ENCODE peak calls at places on chromosomes 6 and 20, in nine cellular contexts. S is HTR-8/SVneo; U is naive thymus-derived CD4-positive, alpha-beta T cell; T is lower lobe of right lung; I is stimulated activated CD4-positive, alpha-beta T cell treated with anti-CD3 and anti-CD28 coated beads, Interleukin-4, amount 100 ng/mL, for 48 hours; Y is nephron progenitor cell; X is mucosa of descending colon; J is cardiac muscle cell; H is lower leg skin. P is an unnamed sample.

GRCh38 chr6:39228111-39228971 is 934 bp downstream of the KCNK5 start:
- DNase-seq in X (peak), S (no peak), Y (no peak), I (peak), T (no peak), H (no peak), J (no peak), U (no peak), P (no peak)

GRCh38 chr6:129863664-129864063 is 2.5 kb upstream of the TMEM244 start:
- DNase-seq in I (no peak), S (peak), J (no peak), T (no peak), U (no peak), Y (no peak), X (no peak), H (no peak), P (peak)

GRCh38 chr20:10696650-10697049 is 22.9 kb upstream of the JAG1 start:
- DNase-seq in H (no peak), T (no peak), U (no peak), J (no peak), Y (peak), X (no peak), I (peak), S (no peak), P (no peak)

GRCh38 chr6:16725145-16725864 is 36.0 kb downstream of the ATXN1 start:
- DNase-seq in J (peak), I (no peak), U (no peak), Y (no peak), T (no peak), X (no peak), H (no peak), S (no peak), P (no peak)

GRCh38 chr6:15269619-15270018 is 23.8 kb downstream of the JARID2 start:
- DNase-seq in Y (no peak), X (no peak), U (no peak), J (no peak), T (no peak), S (no peak), I (no peak), H (no peak), P (no peak)

GRCh38 chr20:10060223-10060622 is 25.4 kb downstream of the ANKEF1 start:
- DNase-seq in I (no peak), H (no peak), J (no peak), U (no peak), Y (peak), T (no peak), X (no peak), S (no peak), P (no peak)

GRCh38 chr20:61875996-61876395 is 189.7 kb downstream of the TAF4 start:
- DNase-seq in Y (no peak), S (no peak), I (no peak), J (no peak), T (no peak), X (no peak), H (no peak), U (no peak), P (no peak)

GRCh38 chr20:50267041-50267865 is 76.6 kb downstream of the CEBPB start:
- DNase-seq in T (peak), J (peak), S (no peak), U (no peak), Y (no peak), I (no peak), X (peak), H (peak), P (no peak)

GRCh38 chr20:23774081-23774480 is 23.3 kb upstream of the CST1 start:
- DNase-seq in X (no peak), S (no peak), H (no peak), U (no peak), J (no peak), Y (no peak), T (no peak), I (no peak), P (no peak)

GRCh38 chr6:27601668-27602254 is 128.9 kb upstream of the ZNF184 start:
- DNase-seq in S (no peak), X (no peak), T (no peak), U (no peak), J (peak), I (no peak), Y (peak), H (no peak), P (no peak)

GRCh38 chr6:148240463-148240845 is 102.2 kb upstream of the SASH1 start:
- DNase-seq in I (no peak), Y (no peak), J (peak), U (no peak), S (no peak), X (no peak), H (no peak), T (no peak), P (no peak)

GRCh38 chr20:36848078-36848660 is 27.8 kb upstream of the TLDC2 start:
- DNase-seq in Y (no peak), U (no peak), T (no peak), I (no peak), H (no peak), X (no peak), S (peak), J (peak), P (peak)

GRCh38 chr6:144219056-144219685 is 66.0 kb upstream of the UTRN start:
- DNase-seq in J (peak), X (no peak), S (peak), T (no peak), U (peak), Y (no peak), I (no peak), H (no peak), P (no peak)

GRCh38 chr6:44126320-44127149 is 717 bp downstream of the MRPL14 start:
- DNase-seq in X (peak), U (peak), S (peak), I (peak), J (peak), Y (peak), H (peak), T (peak), P (no peak)

GRCh38 chr20:34037121-34037520 is 43.4 kb downstream of the RALY start:
- DNase-seq in Y (no peak), S (no peak), J (no peak), X (no peak), T (no peak), I (peak), U (peak), H (no peak), P (no peak)

GRCh38 chr6:149239573-149240209 is 77.8 kb upstream of the TAB2 start:
- DNase-seq in S (no peak), J (no peak), I (no peak), H (no peak), Y (no peak), U (no peak), T (no peak), X (no peak), P (no peak)

GRCh38 chr6:150857062-150857905 is 8.2 kb upstream of the MTHFD1L start:
- DNase-seq in X (no peak), S (peak), U (no peak), H (no peak), I (no peak), J (peak), Y (no peak), T (no peak), P (peak)

GRCh38 chr6:112935402-112936078 is 588.4 kb downstream of the RFPL4B start:
- DNase-seq in X (no peak), S (no peak), Y (no peak), T (no peak), H (no peak), U (no peak), I (no peak), J (no peak), P (no peak)

GRCh38 chr20:50715694-50716093 is 15.7 kb upstream of the PARD6B start:
- DNase-seq in J (no peak), I (no peak), U (no peak), Y (no peak), H (no peak), S (no peak), T (no peak), X (no peak), P (no peak)

GRCh38 chr20:32240220-32240619 is 32.5 kb downstream of the POFUT1 start:
- DNase-seq in Y (no peak), T (no peak), J (no peak), S (no peak), H (no peak), I (no peak), U (no peak), X (no peak), P (no peak)

GRCh38 chr20:41330343-41330720 is 10.3 kb upstream of the LPIN3 start:
- DNase-seq in Y (no peak), H (no peak), J (no peak), T (no peak), S (no peak), X (no peak), I (no peak), U (no peak), P (no peak)

GRCh38 chr6:44494011-44494501 is 106.5 kb downstream of the CDC5L start:
- DNase-seq in J (peak), Y (no peak), X (no peak), T (no peak), H (no peak), U (no peak), S (peak), I (no peak), P (peak)

GRCh38 chr6:141413196-141413595 is 719.5 kb upstream of the GJE1 start:
- DNase-seq in I (no peak), X (no peak), S (no peak), T (no peak), H (no peak), J (peak), U (no peak), Y (no peak), P (no peak)

GRCh38 chr20:37243076-37243936 is 18.3 kb downstream of the GHRH start:
- DNase-seq in Y (no peak), U (no peak), J (no peak), S (no peak), T (no peak), X (no peak), I (no peak), H (no peak), P (no peak)

GRCh38 chr6:90175627-90176538 is 120.8 kb downstream of the BACH2 start:
- DNase-seq in H (peak), X (no peak), S (no peak), T (no peak), J (no peak), I (peak), Y (no peak), U (no peak), P (no peak)

GRCh38 chr6:2738373-2738979 is 12.2 kb downstream of the MYLK4 start:
- DNase-seq in Y (peak), H (no peak), T (no peak), S (peak), U (peak), J (peak), I (peak), X (no peak), P (no peak)

GRCh38 chr6:122144229-122144628 is 255.2 kb upstream of the HSF2 start:
- DNase-seq in U (no peak), J (no peak), H (no peak), T (no peak), I (no peak), S (no peak), Y (no peak), X (no peak), P (no peak)

GRCh38 chr20:55446301-55446700 is 559.0 kb downstream of the CBLN4 start:
- DNase-seq in S (no peak), J (no peak), H (no peak), X (no peak), Y (no peak), U (no peak), I (no peak), T (no peak), P (no peak)

GRCh38 chr6:53627391-53628218 is 38.0 kb downstream of the KLHL31 start:
- DNase-seq in S (no peak), T (no peak), Y (no peak), I (no peak), X (no peak), H (no peak), U (no peak), J (no peak), P (no peak)

GRCh38 chr6:31969712-31970603 is 2.0 kb downstream of the DXO start:
- DNase-seq in I (no peak), J (peak), X (no peak), H (no peak), S (no peak), U (no peak), Y (no peak), T (peak), P (no peak)

GRCh38 chr6:44738652-44739141 is 351.2 kb downstream of the CDC5L start:
- DNase-seq in I (no peak), H (no peak), Y (peak), S (no peak), U (no peak), T (no peak), X (no peak), J (peak), P (peak)

GRCh38 chr20:57106692-57107091 is 159.7 kb downstream of the BMP7 start:
- DNase-seq in X (no peak), H (no peak), S (no peak), Y (no peak), J (no peak), T (no peak), I (no peak), U (no peak), P (no peak)

GRCh38 chr6:138986578-138986977 is 1.5 kb downstream of the REPS1 start:
- DNase-seq in H (no peak), T (no peak), J (peak), S (no peak), U (no peak), Y (no peak), I (no peak), X (no peak), P (no peak)

GRCh38 chr20:34536798-34537394 is 20.7 kb downstream of the DYNLRB1 start:
- DNase-seq in S (no peak), X (peak), U (peak), H (no peak), T (peak), Y (peak), J (peak), I (peak), P (no peak)

GRCh38 chr20:51121901-51122412 is 99.0 kb upstream of the KCNG1 start:
- DNase-seq in H (no peak), X (no peak), Y (no peak), I (no peak), T (no peak), U (no peak), J (no peak), S (no peak), P (peak)

GRCh38 chr6:46719099-46719498 is 16.1 kb downstream of the PLA2G7 start:
- DNase-seq in Y (no peak), J (peak), H (no peak), X (no peak), U (no peak), I (no peak), T (no peak), S (no peak), P (peak)

GRCh38 chr6:19446570-19446969 is 390.6 kb upstream of the ID4 start:
- DNase-seq in I (no peak), J (no peak), S (no peak), Y (no peak), U (no peak), X (no peak), H (no peak), T (no peak), P (no peak)

P was measured in HS-5.